ENCODE peak calls at places on chromosomes 7 and 10, in eight cellular contexts. One of them, this sample, is unnamed.

GRCh38 chr10:13276749-13277394 is 23.0 kb downstream of the PHYH start:
- DNase-seq in spleen: no peak
- DNase-seq in adrenal gland: no peak
- DNase-seq in CD8-positive, alpha-beta memory T cell: no peak
- DNase-seq in endodermal cell: no peak
- DNase-seq in sigmoid colon: no peak
- DNase-seq in cardiac muscle cell: peak; percentile 52
- DNase-seq in OCI-LY7: no peak
- DNase-seq in this sample: no peak

GRCh38 chr7:130695840-130696239 is 9.5 kb upstream of the TSGA13 start:
- DNase-seq in spleen: no peak
- DNase-seq in adrenal gland: no peak
- DNase-seq in CD8-positive, alpha-beta memory T cell: no peak
- DNase-seq in endodermal cell: no peak
- DNase-seq in sigmoid colon: no peak
- DNase-seq in cardiac muscle cell: peak; percentile 54
- DNase-seq in OCI-LY7: peak; percentile 18
- DNase-seq in this sample: no peak

GRCh38 chr10:30171601-30172000 is 112.2 kb upstream of the JCAD start:
- DNase-seq in spleen: no peak
- DNase-seq in adrenal gland: no peak
- DNase-seq in CD8-positive, alpha-beta memory T cell: no peak
- DNase-seq in endodermal cell: no peak
- DNase-seq in sigmoid colon: no peak
- DNase-seq in cardiac muscle cell: peak; percentile 41
- DNase-seq in OCI-LY7: no peak
- DNase-seq in this sample: no peak

GRCh38 chr10:109721401-109722028 is 201.8 kb downstream of the XPNPEP1 start:
- DNase-seq in spleen: no peak
- DNase-seq in adrenal gland: no peak
- DNase-seq in CD8-positive, alpha-beta memory T cell: no peak
- DNase-seq in endodermal cell: no peak
- DNase-seq in sigmoid colon: no peak
- DNase-seq in cardiac muscle cell: no peak
- DNase-seq in OCI-LY7: no peak
- DNase-seq in this sample: no peak

GRCh38 chr7:134865001-134865845 is 85.8 kb downstream of the CALD1 start:
- DNase-seq in spleen: no peak
- DNase-seq in adrenal gland: no peak
- DNase-seq in CD8-positive, alpha-beta memory T cell: no peak
- DNase-seq in endodermal cell: peak; percentile 69
- DNase-seq in sigmoid colon: no peak
- DNase-seq in cardiac muscle cell: peak; percentile 57
- DNase-seq in OCI-LY7: no peak
- DNase-seq in this sample: no peak

GRCh38 chr10:114208351-114208750 is 29.2 kb downstream of the TDRD1 start:
- DNase-seq in spleen: no peak
- DNase-seq in adrenal gland: no peak
- DNase-seq in CD8-positive, alpha-beta memory T cell: no peak
- DNase-seq in endodermal cell: peak; percentile 64
- DNase-seq in sigmoid colon: no peak
- DNase-seq in cardiac muscle cell: no peak
- DNase-seq in OCI-LY7: no peak
- DNase-seq in this sample: no peak

GRCh38 chr7:134460000-134460399 is 1.1 kb upstream of the AKR1B1 start:
- DNase-seq in spleen: no peak
- DNase-seq in adrenal gland: no peak
- DNase-seq in CD8-positive, alpha-beta memory T cell: no peak
- DNase-seq in endodermal cell: no peak
- DNase-seq in sigmoid colon: no peak
- DNase-seq in cardiac muscle cell: no peak
- DNase-seq in OCI-LY7: no peak
- DNase-seq in this sample: no peak

GRCh38 chr7:7675686-7676085 is 35.1 kb downstream of the UMAD1 start:
- DNase-seq in spleen: no peak
- DNase-seq in adrenal gland: no peak
- DNase-seq in CD8-positive, alpha-beta memory T cell: no peak
- DNase-seq in endodermal cell: no peak
- DNase-seq in sigmoid colon: no peak
- DNase-seq in cardiac muscle cell: no peak
- DNase-seq in OCI-LY7: peak; percentile 43
- DNase-seq in this sample: no peak

GRCh38 chr10:43862756-43863155 is 214.1 kb upstream of the ZNF32 start:
- DNase-seq in spleen: no peak
- DNase-seq in adrenal gland: peak; percentile 35
- DNase-seq in CD8-positive, alpha-beta memory T cell: no peak
- DNase-seq in endodermal cell: no peak
- DNase-seq in sigmoid colon: no peak
- DNase-seq in cardiac muscle cell: no peak
- DNase-seq in OCI-LY7: no peak
- DNase-seq in this sample: no peak

GRCh38 chr7:39300276-39300675 is 265.9 kb upstream of the YAE1 start:
- DNase-seq in spleen: no peak
- DNase-seq in adrenal gland: no peak
- DNase-seq in CD8-positive, alpha-beta memory T cell: no peak
- DNase-seq in endodermal cell: no peak
- DNase-seq in sigmoid colon: no peak
- DNase-seq in cardiac muscle cell: no peak
- DNase-seq in OCI-LY7: no peak
- DNase-seq in this sample: no peak

GRCh38 chr7:19560111-19560883 is 148.5 kb downstream of the POLR1F start:
- DNase-seq in spleen: no peak
- DNase-seq in adrenal gland: no peak
- DNase-seq in CD8-positive, alpha-beta memory T cell: no peak
- DNase-seq in endodermal cell: no peak
- DNase-seq in sigmoid colon: no peak
- DNase-seq in cardiac muscle cell: peak; percentile 72
- DNase-seq in OCI-LY7: no peak
- DNase-seq in this sample: no peak

GRCh38 chr7:39357648-39358047 is 208.6 kb upstream of the YAE1 start:
- DNase-seq in spleen: no peak
- DNase-seq in adrenal gland: no peak
- DNase-seq in CD8-positive, alpha-beta memory T cell: no peak
- DNase-seq in endodermal cell: peak; percentile 79
- DNase-seq in sigmoid colon: no peak
- DNase-seq in cardiac muscle cell: no peak
- DNase-seq in OCI-LY7: peak; percentile 5
- DNase-seq in this sample: no peak

GRCh38 chr10:106078796-106079576 is 1085.5 kb downstream of the SORCS1 start:
- DNase-seq in spleen: no peak
- DNase-seq in adrenal gland: no peak
- DNase-seq in CD8-positive, alpha-beta memory T cell: no peak
- DNase-seq in endodermal cell: no peak
- DNase-seq in sigmoid colon: no peak
- DNase-seq in cardiac muscle cell: peak; percentile 9
- DNase-seq in OCI-LY7: no peak
- DNase-seq in this sample: no peak

GRCh38 chr7:90749774-90750173 is 153.7 kb downstream of the CDK14 start:
- DNase-seq in spleen: no peak
- DNase-seq in adrenal gland: no peak
- DNase-seq in CD8-positive, alpha-beta memory T cell: no peak
- DNase-seq in endodermal cell: no peak
- DNase-seq in sigmoid colon: no peak
- DNase-seq in cardiac muscle cell: peak; percentile 57
- DNase-seq in OCI-LY7: peak; percentile 77
- DNase-seq in this sample: no peak

GRCh38 chr10:88897019-88897853 is 17.2 kb downstream of the STAMBPL1 start:
- DNase-seq in spleen: no peak
- DNase-seq in adrenal gland: no peak
- DNase-seq in CD8-positive, alpha-beta memory T cell: no peak
- DNase-seq in endodermal cell: no peak
- DNase-seq in sigmoid colon: no peak
- DNase-seq in cardiac muscle cell: no peak
- DNase-seq in OCI-LY7: no peak
- DNase-seq in this sample: no peak

GRCh38 chr7:148772297-148773089 is 73.8 kb downstream of the CUL1 start:
- DNase-seq in spleen: no peak
- DNase-seq in adrenal gland: no peak
- DNase-seq in CD8-positive, alpha-beta memory T cell: no peak
- DNase-seq in endodermal cell: no peak
- DNase-seq in sigmoid colon: no peak
- DNase-seq in cardiac muscle cell: peak; percentile 64
- DNase-seq in OCI-LY7: no peak
- DNase-seq in this sample: no peak

GRCh38 chr10:124222298-124223000 is 129.1 kb upstream of the CHST15 start:
- DNase-seq in spleen: no peak
- DNase-seq in adrenal gland: peak; percentile 52
- DNase-seq in CD8-positive, alpha-beta memory T cell: no peak
- DNase-seq in endodermal cell: no peak
- DNase-seq in sigmoid colon: no peak
- DNase-seq in cardiac muscle cell: no peak
- DNase-seq in OCI-LY7: peak; percentile 37
- DNase-seq in this sample: no peak

GRCh38 chr7:152459724-152460251 is 24.0 kb upstream of the KMT2C start:
- DNase-seq in spleen: no peak
- DNase-seq in adrenal gland: peak; percentile 76
- DNase-seq in CD8-positive, alpha-beta memory T cell: no peak
- DNase-seq in endodermal cell: no peak
- DNase-seq in sigmoid colon: no peak
- DNase-seq in cardiac muscle cell: no peak
- DNase-seq in OCI-LY7: peak; percentile 40
- DNase-seq in this sample: no peak

GRCh38 chr7:36160313-36160712 is 7.3 kb downstream of the EEPD1 start:
- DNase-seq in spleen: no peak
- DNase-seq in adrenal gland: no peak
- DNase-seq in CD8-positive, alpha-beta memory T cell: no peak
- DNase-seq in endodermal cell: no peak
- DNase-seq in sigmoid colon: no peak
- DNase-seq in cardiac muscle cell: no peak
- DNase-seq in OCI-LY7: no peak
- DNase-seq in this sample: no peak
- H3K4me1 ChIP-seq in spleen: peaks cover 75% of the 10 kb centered on the region
- H3K4me1 ChIP-seq in adrenal gland: peaks cover 41% of the 10 kb centered on the region
- H3K4me1 ChIP-seq in CD8-positive, alpha-beta memory T cell: peaks cover 4% of the 10 kb centered on the region
- H3K4me1 ChIP-seq in endodermal cell: peaks cover 30% of the 10 kb centered on the region
- H3K4me1 ChIP-seq in sigmoid colon: peaks cover 74% of the 10 kb centered on the region
- H3K4me1 ChIP-seq in cardiac muscle cell: peaks cover 7% of the 10 kb centered on the region
- H3K4me1 ChIP-seq in OCI-LY7: peaks cover 10% of the 10 kb centered on the region
- H3K4me1 ChIP-seq in this sample: no peaks in the 10 kb centered on the region

DNA sequence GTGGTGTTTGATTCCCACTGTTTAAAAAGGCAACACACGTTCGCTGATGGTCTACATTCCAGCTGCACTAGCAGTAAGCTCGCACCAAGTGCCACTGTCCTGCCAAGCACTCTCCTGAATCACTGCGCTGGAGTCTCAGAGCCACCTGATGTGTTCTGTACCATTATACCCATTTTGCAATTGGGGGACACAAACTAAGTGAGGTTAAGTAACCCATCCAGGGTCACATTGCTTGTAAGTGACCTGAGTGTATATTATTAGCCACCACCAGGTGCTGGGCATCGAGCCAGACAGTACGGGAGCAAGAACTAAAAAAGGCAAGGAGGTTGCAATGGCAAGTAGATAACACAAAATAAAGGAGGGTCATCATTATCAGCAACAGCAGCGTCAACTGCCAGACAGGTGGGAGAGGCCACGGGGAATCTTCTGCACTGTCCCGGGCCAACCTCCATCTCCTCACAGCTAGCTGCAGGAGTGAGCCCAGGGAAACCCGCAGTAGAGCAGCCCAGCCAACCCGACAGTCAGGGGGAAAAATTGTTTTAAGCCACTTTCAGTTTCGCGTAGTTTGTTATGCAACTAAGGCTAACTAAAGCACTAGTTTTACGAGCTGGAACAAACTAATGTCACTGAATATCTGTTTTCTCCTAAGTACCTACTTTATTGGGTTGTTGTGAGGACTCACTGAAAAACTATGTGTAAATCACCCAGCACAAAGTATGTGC is 712 bp upstream of the CPVL start:
- DNase-seq in spleen: no peak
- DNase-seq in adrenal gland: no peak
- DNase-seq in CD8-positive, alpha-beta memory T cell: no peak
- DNase-seq in endodermal cell: peak; percentile 64
- DNase-seq in sigmoid colon: peak; percentile 70
- DNase-seq in cardiac muscle cell: no peak
- DNase-seq in OCI-LY7: no peak
- DNase-seq in this sample: no peak
- H3K27ac ChIP-seq in spleen: peak overlapping the region; percentile 80
- H3K27ac ChIP-seq in adrenal gland: no peak overlapping the region
- H3K27ac ChIP-seq in CD8-positive, alpha-beta memory T cell: no peak overlapping the region
- H3K27ac ChIP-seq in endodermal cell: no peak overlapping the region
- H3K27ac ChIP-seq in sigmoid colon: no peak overlapping the region
- H3K27ac ChIP-seq in cardiac muscle cell: peak overlapping the region; percentile 31
- H3K27ac ChIP-seq in OCI-LY7: no peak overlapping the region
- H3K27ac ChIP-seq in this sample: peak overlapping the region; percentile 54

GRCh38 chr7:55536619-55537457 is 35.5 kb downstream of the VOPP1 start:
- DNase-seq in spleen: peak; percentile 84
- DNase-seq in adrenal gland: no peak
- DNase-seq in CD8-positive, alpha-beta memory T cell: no peak
- DNase-seq in endodermal cell: no peak
- DNase-seq in sigmoid colon: no peak
- DNase-seq in cardiac muscle cell: no peak
- DNase-seq in OCI-LY7: no peak
- DNase-seq in this sample: no peak

GRCh38 chr7:55535637-55536016 is 36.7 kb downstream of the VOPP1 start:
- DNase-seq in spleen: no peak
- DNase-seq in adrenal gland: no peak
- DNase-seq in CD8-positive, alpha-beta memory T cell: no peak
- DNase-seq in endodermal cell: no peak
- DNase-seq in sigmoid colon: no peak
- DNase-seq in cardiac muscle cell: no peak
- DNase-seq in OCI-LY7: no peak
- DNase-seq in this sample: no peak

GRCh38 chr7:55538538-55538937 is 33.8 kb downstream of the VOPP1 start:
- DNase-seq in spleen: no peak
- DNase-seq in adrenal gland: no peak
- DNase-seq in CD8-positive, alpha-beta memory T cell: no peak
- DNase-seq in endodermal cell: no peak
- DNase-seq in sigmoid colon: no peak
- DNase-seq in cardiac muscle cell: peak; percentile 91
- DNase-seq in OCI-LY7: no peak
- DNase-seq in this sample: no peak

GRCh38 chr7:55539380-55539779 is 32.9 kb downstream of the VOPP1 start:
- DNase-seq in spleen: no peak
- DNase-seq in adrenal gland: no peak
- DNase-seq in CD8-positive, alpha-beta memory T cell: no peak
- DNase-seq in endodermal cell: peak; percentile 88
- DNase-seq in sigmoid colon: no peak
- DNase-seq in cardiac muscle cell: no peak
- DNase-seq in OCI-LY7: no peak
- DNase-seq in this sample: no peak

GRCh38 chr7:55537458-55537825 is 34.9 kb downstream of the VOPP1 start:
- DNase-seq in spleen: no peak
- DNase-seq in adrenal gland: no peak
- DNase-seq in CD8-positive, alpha-beta memory T cell: no peak
- DNase-seq in endodermal cell: no peak
- DNase-seq in sigmoid colon: no peak
- DNase-seq in cardiac muscle cell: no peak
- DNase-seq in OCI-LY7: no peak
- DNase-seq in this sample: no peak
- H3K4me1 ChIP-seq in spleen: peaks cover 72% of the 10 kb centered on the region
- H3K4me1 ChIP-seq in adrenal gland: peaks cover 48% of the 10 kb centered on the region
- H3K4me1 ChIP-seq in CD8-positive, alpha-beta memory T cell: peaks cover 57% of the 10 kb centered on the region
- H3K4me1 ChIP-seq in endodermal cell: no peaks in the 10 kb centered on the region
- H3K4me1 ChIP-seq in sigmoid colon: peaks cover 59% of the 10 kb centered on the region
- H3K4me1 ChIP-seq in cardiac muscle cell: no peaks in the 10 kb centered on the region
- H3K4me1 ChIP-seq in OCI-LY7: peaks cover 71% of the 10 kb centered on the region
- H3K4me1 ChIP-seq in this sample: no peaks in the 10 kb centered on the region

GRCh38 chr7:100248483-100248882 is 28.7 kb downstream of the PVRIG start:
- DNase-seq in spleen: no peak
- DNase-seq in adrenal gland: no peak
- DNase-seq in CD8-positive, alpha-beta memory T cell: no peak
- DNase-seq in endodermal cell: no peak
- DNase-seq in sigmoid colon: no peak
- DNase-seq in cardiac muscle cell: no peak
- DNase-seq in OCI-LY7: no peak
- DNase-seq in this sample: no peak
- H3K27ac ChIP-seq in spleen: no peak overlapping the region
- H3K27ac ChIP-seq in adrenal gland: no peak overlapping the region
- H3K27ac ChIP-seq in CD8-positive, alpha-beta memory T cell: no peak overlapping the region
- H3K27ac ChIP-seq in endodermal cell: no peak overlapping the region
- H3K27ac ChIP-seq in sigmoid colon: no peak overlapping the region
- H3K27ac ChIP-seq in cardiac muscle cell: peak overlapping the region; percentile 67
- H3K27ac ChIP-seq in OCI-LY7: no peak overlapping the region
- H3K27ac ChIP-seq in this sample: no peak overlapping the region